ENCODE peak calls at places on chromosomes 16 and 17, in eight cellular contexts. N, E, Z, S, P, D, Y and G are unnamed samples.

GRCh38 chr17:64009571-64010402 is 10.6 kb downstream of the ICAM2 start:
- DNase-seq in N (no peak), E (no peak), Z (no peak), S (no peak), P (no peak), D (no peak), Y (no peak), G (no peak)

GRCh38 chr17:81397314-81398169 is 2.3 kb downstream of the BAHCC1 start:
- DNase-seq in N (peak), E (no peak), Z (no peak), S (no peak), P (peak), D (no peak), Y (no peak), G (no peak)

GRCh38 chr16:48353565-48354163 is 31.5 kb downstream of the SIAH1 start:
- DNase-seq in N (peak), E (peak), Z (peak), S (peak), P (peak), D (peak), Y (peak), G (peak)

GRCh38 chr17:82384051-82384729 is 12.6 kb downstream of the UTS2R start:
- DNase-seq in N (no peak), E (no peak), Z (no peak), S (no peak), P (no peak), D (no peak), Y (no peak), G (no peak)

GRCh38 chr17:33090806-33091205 is 99.2 kb downstream of the SPACA3 start:
- DNase-seq in N (no peak), E (no peak), Z (no peak), S (no peak), P (no peak), D (no peak), Y (no peak), G (no peak)

GRCh38 chr17:30858556-30859250 is 26.9 kb downstream of the ATAD5 start:
- DNase-seq in N (no peak), E (no peak), Z (no peak), S (peak), P (no peak), D (no peak), Y (no peak), G (no peak)

GRCh38 chr17:77822302-77823030 is 136.0 kb upstream of the TNRC6C start:
- DNase-seq in N (no peak), E (no peak), Z (no peak), S (no peak), P (no peak), D (no peak), Y (no peak), G (no peak)

GRCh38 chr16:55370762-55371482 is 46.9 kb downstream of the IRX6 start:
- DNase-seq in N (peak), E (peak), Z (no peak), S (peak), P (peak), D (no peak), Y (no peak), G (no peak)

GRCh38 chr17:56765449-56765848 is 68.3 kb downstream of the C17orf67 start:
- DNase-seq in N (no peak), E (no peak), Z (no peak), S (no peak), P (no peak), D (no peak), Y (no peak), G (no peak)

GRCh38 chr16:84608281-84608680 is 9.6 kb downstream of the COTL1 start:
- DNase-seq in N (no peak), E (no peak), Z (no peak), S (no peak), P (no peak), D (no peak), Y (no peak), G (no peak)

GRCh38 chr17:47692895-47693666 is 880 bp upstream of the TBKBP1 start:
- DNase-seq in N (peak), E (no peak), Z (no peak), S (no peak), P (no peak), D (no peak), Y (no peak), G (no peak)

GRCh38 chr17:34728771-34729310 is 149.5 kb downstream of the TMEM132E start:
- DNase-seq in N (no peak), E (no peak), Z (no peak), S (no peak), P (no peak), D (no peak), Y (no peak), G (no peak)

GRCh38 chr17:47720754-47721533 is 12.1 kb upstream of the TBX21 start:
- DNase-seq in N (peak), E (no peak), Z (no peak), S (no peak), P (peak), D (peak), Y (no peak), G (no peak)

GRCh38 chr16:17062676-17063075 is 408.1 kb downstream of the XYLT1 start:
- DNase-seq in N (no peak), E (no peak), Z (no peak), S (no peak), P (no peak), D (no peak), Y (no peak), G (no peak)

GRCh38 chr17:79845601-79845949 is 6.3 kb upstream of the CBX4 start:
- DNase-seq in N (peak), E (no peak), Z (no peak), S (no peak), P (peak), D (no peak), Y (no peak), G (no peak)

GRCh38 chr17:14156689-14157088 is 80.0 kb downstream of the CDRT15 start:
- DNase-seq in N (peak), E (no peak), Z (no peak), S (peak), P (no peak), D (no peak), Y (no peak), G (no peak)

GRCh38 chr16:2518823-2519710 is 1.1 kb upstream of the AMDHD2 start:
- DNase-seq in N (no peak), E (no peak), Z (no peak), S (no peak), P (no peak), D (no peak), Y (no peak), G (peak)

GRCh38 chr17:81359218-81359617 is 36.0 kb upstream of the BAHCC1 start:
- DNase-seq in N (no peak), E (no peak), Z (no peak), S (no peak), P (no peak), D (no peak), Y (no peak), G (no peak)

GRCh38 chr17:43780135-43780534 is at the start of gene CFAP97D1:
- DNase-seq in N (no peak), E (no peak), Z (no peak), S (no peak), P (no peak), D (no peak), Y (no peak), G (no peak)

GRCh38 chr16:86800914-86801313 is 222.6 kb downstream of the FOXL1 start:
- DNase-seq in N (no peak), E (no peak), Z (no peak), S (no peak), P (no peak), D (no peak), Y (no peak), G (no peak)

GRCh38 chr17:62653002-62653830 is 25.7 kb downstream of the MRC2 start:
- DNase-seq in N (peak), E (no peak), Z (peak), S (peak), P (peak), D (peak), Y (no peak), G (peak)

GRCh38 chr17:78748730-78749317 is 33.2 kb downstream of the CYTH1 start:
- DNase-seq in N (peak), E (no peak), Z (peak), S (peak), P (peak), D (peak), Y (peak), G (peak)

GRCh38 chr16:23943604-23944003 is 107.8 kb downstream of the PRKCB start:
- DNase-seq in N (no peak), E (no peak), Z (no peak), S (no peak), P (no peak), D (no peak), Y (no peak), G (no peak)

GRCh38 chr16:84043486-84044107 is 1.0 kb upstream of the SLC38A8 start:
- DNase-seq in N (no peak), E (no peak), Z (no peak), S (no peak), P (no peak), D (no peak), Y (no peak), G (no peak)

GRCh38 chr17:38453951-38454421 is 25.7 kb downstream of the ARHGAP23 start:
- DNase-seq in N (peak), E (no peak), Z (no peak), S (no peak), P (peak), D (no peak), Y (no peak), G (no peak)

GRCh38 chr16:7206469-7206868 is 126.2 kb upstream of the RBFOX1 start:
- DNase-seq in N (no peak), E (no peak), Z (no peak), S (no peak), P (no peak), D (no peak), Y (no peak), G (no peak)

GRCh38 chr17:57630736-57631135 is 114.4 kb downstream of the CCDC182 start:
- DNase-seq in N (no peak), E (no peak), Z (no peak), S (no peak), P (no peak), D (no peak), Y (no peak), G (no peak)

GRCh38 chr17:78890111-78890897 is 12.7 kb downstream of the CEP295NL start:
- DNase-seq in N (no peak), E (no peak), Z (peak), S (no peak), P (no peak), D (peak), Y (peak), G (peak)

GRCh38 chr17:70242781-70243437 is 73.6 kb downstream of the KCNJ2 start:
- DNase-seq in N (no peak), E (no peak), Z (no peak), S (no peak), P (no peak), D (no peak), Y (no peak), G (no peak)

GRCh38 chr16:8677481-8677880 is 3.1 kb downstream of the ABAT start:
- DNase-seq in N (peak), E (no peak), Z (no peak), S (peak), P (peak), D (no peak), Y (no peak), G (no peak)

GRCh38 chr16:69830146-69830533 is 68.0 kb downstream of the WWP2 start:
- DNase-seq in N (no peak), E (no peak), Z (no peak), S (no peak), P (no peak), D (no peak), Y (no peak), G (no peak)

GRCh38 chr16:23729503-23730424 is 16.7 kb upstream of the ERN2 start:
- DNase-seq in N (peak), E (peak), Z (no peak), S (peak), P (peak), D (no peak), Y (no peak), G (no peak)

GRCh38 chr16:29821663-29822115 is 1.4 kb downstream of the MVP start:
- DNase-seq in N (peak), E (peak), Z (no peak), S (no peak), P (peak), D (no peak), Y (no peak), G (no peak)